ENCODE peak calls at places on chromosome 13, in five cellular contexts. N is stimulated activated CD4-positive, alpha-beta T cell treated with anti-CD3 and anti-CD28 coated beads, Interleukin-15, amount 100 ng/mL, for 1 hour; V is stimulated activated CD8-positive, alpha-beta memory T cell treated with anti-CD3 and anti-CD28 coated beads, Interleukin-15, amount 100 ng/mL, for 4 hours; M is T-helper 9 cell; R is mesenteric fat pad. Q is an unnamed sample.

GRCh38 chr13:46179576-46180368 is 2.2 kb downstream of the LCP1 start:
- DNase-seq in N (peak), V (peak), M (peak), R (no peak), Q (no peak)

GRCh38 chr13:113851826-113852535 is 11.9 kb downstream of the GAS6 start:
- DNase-seq in N (no peak), V (no peak), M (no peak), R (peak), Q (no peak)

GRCh38 chr13:51148952-51149573 is 38.0 kb upstream of the C13orf42 start:
- DNase-seq in N (no peak), V (no peak), M (no peak), R (no peak), Q (peak)

GRCh38 chr13:106418556-106418955 is 116.9 kb downstream of the EFNB2 start:
- DNase-seq in N (no peak), V (no peak), M (no peak), R (no peak), Q (peak)

GRCh38 chr13:49635599-49636433 is 7.5 kb downstream of the ARL11 start:
- DNase-seq in N (no peak), V (no peak), M (no peak), R (no peak), Q (no peak)

GRCh38 chr13:97328222-97328790 is 105.7 kb upstream of the RAP2A start:
- DNase-seq in N (no peak), V (no peak), M (no peak), R (no peak), Q (peak)

GRCh38 chr13:27170221-27170520 is 1.4 kb downstream of the USP12 start:
- DNase-seq in N (no peak), V (no peak), M (no peak), R (no peak), Q (peak)

GRCh38 chr13:51397262-51397933 is 55.4 kb downstream of the INTS6 start:
- DNase-seq in N (no peak), V (no peak), M (no peak), R (no peak), Q (peak)

GRCh38 chr13:33057019-33057785 is 41.0 kb downstream of the KL start:
- DNase-seq in N (no peak), V (no peak), M (no peak), R (no peak), Q (peak)

GRCh38 chr13:50712882-50713281 is 130.6 kb downstream of the DLEU7 start:
- DNase-seq in N (no peak), V (no peak), M (no peak), R (no peak), Q (no peak)

GRCh38 chr13:76972430-76972829 is 19.5 kb upstream of the CLN5 start:
- DNase-seq in N (no peak), V (no peak), M (no peak), R (no peak), Q (no peak)

GRCh38 chr13:73765651-73766384 is 368.4 kb downstream of the KLF12 start:
- DNase-seq in N (peak), V (peak), M (peak), R (no peak), Q (peak)

Q was measured in GM03348.